ENCODE peak calls at places on chromosome X, in eight cellular contexts. One of them, this sample, is unnamed.

GRCh38 chrX:13078739-13079444 is 34.5 kb upstream of the FAM9C start:
- DNase-seq in upper lobe of left lung: peak; percentile 45
- DNase-seq in WTC11: no peak
- DNase-seq in GM20000: no peak
- DNase-seq in natural killer cell: no peak
- DNase-seq in A549: no peak
- DNase-seq in brain microvascular endothelial cell: peak; percentile 81
- DNase-seq in thyroid gland: no peak
- DNase-seq in this sample: no peak

GRCh38 chrX:6163761-6164160 is 64.9 kb downstream of the NLGN4X start:
- DNase-seq in upper lobe of left lung: no peak
- DNase-seq in WTC11: no peak
- DNase-seq in GM20000: no peak
- DNase-seq in natural killer cell: no peak
- DNase-seq in A549: no peak
- DNase-seq in brain microvascular endothelial cell: no peak
- DNase-seq in thyroid gland: no peak
- DNase-seq in this sample: no peak

GRCh38 chrX:104195489-104196084 is 29.3 kb downstream of the FAM199X start:
- DNase-seq in upper lobe of left lung: no peak
- DNase-seq in WTC11: no peak
- DNase-seq in GM20000: peak; percentile 8
- DNase-seq in natural killer cell: no peak
- DNase-seq in A549: peak; percentile 14
- DNase-seq in brain microvascular endothelial cell: peak; percentile 21
- DNase-seq in thyroid gland: no peak
- DNase-seq in this sample: no peak

GRCh38 chrX:375181-376036 is 11.3 kb downstream of the PPP2R3B start:
- DNase-seq in upper lobe of left lung: no peak
- DNase-seq in WTC11: no peak
- DNase-seq in GM20000: no peak
- DNase-seq in natural killer cell: no peak
- DNase-seq in A549: no peak
- DNase-seq in brain microvascular endothelial cell: no peak
- DNase-seq in thyroid gland: no peak
- DNase-seq in this sample: no peak

GRCh38 chrX:7925867-7926472 is 1.2 kb downstream of the PNPLA4 start:
- DNase-seq in upper lobe of left lung: peak; percentile 57
- DNase-seq in WTC11: peak; percentile 58
- DNase-seq in GM20000: peak; percentile 39
- DNase-seq in natural killer cell: peak; percentile 34
- DNase-seq in A549: peak; percentile 69
- DNase-seq in brain microvascular endothelial cell: peak; percentile 69
- DNase-seq in thyroid gland: peak; percentile 51
- DNase-seq in this sample: no peak

GRCh38 chrX:254630-255215 is 26.5 kb upstream of the PLCXD1 start:
- DNase-seq in upper lobe of left lung: no peak
- DNase-seq in WTC11: no peak
- DNase-seq in GM20000: no peak
- DNase-seq in natural killer cell: no peak
- DNase-seq in A549: no peak
- DNase-seq in brain microvascular endothelial cell: no peak
- DNase-seq in thyroid gland: no peak
- DNase-seq in this sample: peak; percentile 65

GRCh38 chrX:115595049-115595448 is 34.1 kb downstream of the PLS3 start:
- DNase-seq in upper lobe of left lung: no peak
- DNase-seq in WTC11: no peak
- DNase-seq in GM20000: no peak
- DNase-seq in natural killer cell: no peak
- DNase-seq in A549: no peak
- DNase-seq in brain microvascular endothelial cell: no peak
- DNase-seq in thyroid gland: no peak
- DNase-seq in this sample: no peak

GRCh38 chrX:37926700-37927099 is 79.3 kb upstream of the DYNLT3 start:
- DNase-seq in upper lobe of left lung: no peak
- DNase-seq in WTC11: no peak
- DNase-seq in GM20000: peak; percentile 11
- DNase-seq in natural killer cell: no peak
- DNase-seq in A549: peak; percentile 25
- DNase-seq in brain microvascular endothelial cell: no peak
- DNase-seq in thyroid gland: no peak
- DNase-seq in this sample: no peak

GRCh38 chrX:13518126-13518525 is 51.3 kb upstream of the EGFL6 start:
- DNase-seq in upper lobe of left lung: no peak
- DNase-seq in WTC11: no peak
- DNase-seq in GM20000: no peak
- DNase-seq in natural killer cell: no peak
- DNase-seq in A549: no peak
- DNase-seq in brain microvascular endothelial cell: no peak
- DNase-seq in thyroid gland: no peak
- DNase-seq in this sample: no peak

GRCh38 chrX:95718746-95719145 is 965.9 kb upstream of the DIAPH2 start:
- DNase-seq in upper lobe of left lung: no peak
- DNase-seq in WTC11: no peak
- DNase-seq in GM20000: no peak
- DNase-seq in natural killer cell: no peak
- DNase-seq in A549: no peak
- DNase-seq in brain microvascular endothelial cell: no peak
- DNase-seq in thyroid gland: no peak
- DNase-seq in this sample: no peak

GRCh38 chrX:52363247-52363883 is 5.5 kb upstream of the XAGE2 start:
- DNase-seq in upper lobe of left lung: peak; percentile 30
- DNase-seq in WTC11: no peak
- DNase-seq in GM20000: no peak
- DNase-seq in natural killer cell: no peak
- DNase-seq in A549: peak; percentile 7
- DNase-seq in brain microvascular endothelial cell: peak; percentile 12
- DNase-seq in thyroid gland: peak; percentile 46
- DNase-seq in this sample: no peak

GRCh38 chrX:9569875-9570274 is 105.0 kb downstream of the TBL1X start:
- DNase-seq in upper lobe of left lung: no peak
- DNase-seq in WTC11: no peak
- DNase-seq in GM20000: no peak
- DNase-seq in natural killer cell: no peak
- DNase-seq in A549: no peak
- DNase-seq in brain microvascular endothelial cell: no peak
- DNase-seq in thyroid gland: peak; percentile 6
- DNase-seq in this sample: no peak

GRCh38 chrX:318068-318738 is 393 bp downstream of the GTPBP6 start:
- DNase-seq in upper lobe of left lung: peak; percentile 97
- DNase-seq in WTC11: peak; percentile 100
- DNase-seq in GM20000: peak; percentile 97
- DNase-seq in natural killer cell: peak; percentile 92
- DNase-seq in A549: peak; percentile 99
- DNase-seq in brain microvascular endothelial cell: peak; percentile 99
- DNase-seq in thyroid gland: peak; percentile 99
- DNase-seq in this sample: peak; percentile 94

GRCh38 chrX:115560978-115561604 is at the start of gene PLS3:
- DNase-seq in upper lobe of left lung: peak; percentile 84
- DNase-seq in WTC11: peak; percentile 81
- DNase-seq in GM20000: peak; percentile 42
- DNase-seq in natural killer cell: no peak
- DNase-seq in A549: peak; percentile 94
- DNase-seq in brain microvascular endothelial cell: peak; percentile 90
- DNase-seq in thyroid gland: peak; percentile 84
- DNase-seq in this sample: peak; percentile 88

GRCh38 chrX:132480581-132481203 is 8.1 kb downstream of the MBNL3 start:
- DNase-seq in upper lobe of left lung: peak; percentile 47
- DNase-seq in WTC11: no peak
- DNase-seq in GM20000: peak; percentile 50
- DNase-seq in natural killer cell: peak; percentile 32
- DNase-seq in A549: no peak
- DNase-seq in brain microvascular endothelial cell: no peak
- DNase-seq in thyroid gland: peak; percentile 22
- DNase-seq in this sample: no peak

GRCh38 chrX:24676403-24677024 is 17.2 kb upstream of the POLA1 start:
- DNase-seq in upper lobe of left lung: no peak
- DNase-seq in WTC11: no peak
- DNase-seq in GM20000: peak; percentile 19
- DNase-seq in natural killer cell: no peak
- DNase-seq in A549: peak; percentile 18
- DNase-seq in brain microvascular endothelial cell: no peak
- DNase-seq in thyroid gland: peak; percentile 4
- DNase-seq in this sample: no peak

GRCh38 chrX:118637997-118638396 is 89.4 kb upstream of the IL13RA1 start:
- DNase-seq in upper lobe of left lung: no peak
- DNase-seq in WTC11: no peak
- DNase-seq in GM20000: no peak
- DNase-seq in natural killer cell: no peak
- DNase-seq in A549: peak; percentile 11
- DNase-seq in brain microvascular endothelial cell: no peak
- DNase-seq in thyroid gland: no peak
- DNase-seq in this sample: no peak

GRCh38 chrX:103878466-103879151 is 46.6 kb upstream of the RAB9B start:
- DNase-seq in upper lobe of left lung: no peak
- DNase-seq in WTC11: no peak
- DNase-seq in GM20000: no peak
- DNase-seq in natural killer cell: no peak
- DNase-seq in A549: peak; percentile 22
- DNase-seq in brain microvascular endothelial cell: peak; percentile 54
- DNase-seq in thyroid gland: peak; percentile 2
- DNase-seq in this sample: no peak

DNA sequence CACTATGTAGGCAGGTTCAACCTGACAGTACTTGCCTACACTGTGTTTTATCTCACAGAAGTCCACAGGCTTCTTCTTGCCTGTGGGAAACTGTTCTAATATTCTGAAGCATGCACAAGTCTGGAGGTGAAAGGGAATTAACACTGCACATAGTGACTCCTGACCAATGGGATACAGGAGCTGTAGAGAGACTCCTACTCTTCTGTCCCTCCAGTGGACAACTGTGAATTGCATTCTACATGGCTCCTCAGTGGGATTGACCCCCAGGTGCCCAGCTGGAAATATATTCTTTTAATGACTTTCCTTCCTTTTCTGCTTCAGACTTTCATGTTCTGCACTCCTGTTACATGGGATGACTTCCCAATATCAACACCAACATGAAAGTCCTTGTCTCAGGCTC is 8.2 kb upstream of the YIPF6 start:
- DNase-seq in upper lobe of left lung: no peak
- DNase-seq in WTC11: no peak
- DNase-seq in GM20000: no peak
- DNase-seq in natural killer cell: no peak
- DNase-seq in A549: peak; percentile 74
- DNase-seq in brain microvascular endothelial cell: peak; percentile 35
- DNase-seq in thyroid gland: no peak
- DNase-seq in this sample: no peak
- TF ChIP-seq CTCF in upper lobe of left lung: peak; percentile 23
- TF ChIP-seq CTCF in WTC11: no peak
- TF ChIP-seq CTCF in GM20000: no peak
- TF ChIP-seq CTCF in natural killer cell: no peak
- TF ChIP-seq CTCF in A549: peak; percentile 42
- TF ChIP-seq CTCF in brain microvascular endothelial cell: peak; percentile 61
- TF ChIP-seq CTCF in thyroid gland: peak; percentile 15
- TF ChIP-seq CTCF in this sample: peak; percentile 59

DNA sequence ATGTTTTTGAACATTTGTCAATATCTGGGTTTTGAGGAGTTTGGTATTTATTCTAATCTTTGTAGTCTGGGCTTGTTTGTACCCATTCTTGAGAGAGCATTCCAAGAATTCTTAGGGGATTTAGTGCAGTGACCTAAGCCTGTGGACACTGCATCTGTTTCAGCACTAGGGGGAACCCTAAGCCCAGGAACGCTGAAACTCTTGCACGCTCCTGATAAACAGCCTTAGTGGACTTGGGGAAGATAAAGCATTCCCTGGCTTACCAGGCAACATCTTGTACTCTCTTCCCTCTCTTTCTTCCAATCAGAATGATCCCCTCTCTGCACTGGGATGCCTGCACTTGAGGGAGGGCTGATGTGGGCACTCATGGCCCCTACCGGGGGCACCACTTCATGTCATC is 654.9 kb upstream of the HTR2C start:
- DNase-seq in upper lobe of left lung: peak; percentile 29
- DNase-seq in WTC11: peak; percentile 51
- DNase-seq in GM20000: no peak
- DNase-seq in natural killer cell: no peak
- DNase-seq in A549: peak; percentile 64
- DNase-seq in brain microvascular endothelial cell: peak; percentile 19
- DNase-seq in thyroid gland: peak; percentile 1
- DNase-seq in this sample: no peak
- TF ChIP-seq CTCF in upper lobe of left lung: peak; percentile 37
- TF ChIP-seq CTCF in WTC11: peak; percentile 32
- TF ChIP-seq CTCF in GM20000: peak; percentile 35
- TF ChIP-seq CTCF in natural killer cell: no peak
- TF ChIP-seq CTCF in A549: peak; percentile 48
- TF ChIP-seq CTCF in brain microvascular endothelial cell: peak; percentile 55
- TF ChIP-seq CTCF in thyroid gland: peak; percentile 19
- TF ChIP-seq CTCF in this sample: peak; percentile 89

GRCh38 chrX:47854474-47854873 is 17.8 kb downstream of the ZNF81 start:
- DNase-seq in upper lobe of left lung: no peak
- DNase-seq in WTC11: peak; percentile 29
- DNase-seq in GM20000: no peak
- DNase-seq in natural killer cell: no peak
- DNase-seq in A549: no peak
- DNase-seq in brain microvascular endothelial cell: peak; percentile 24
- DNase-seq in thyroid gland: peak; percentile 41
- DNase-seq in this sample: no peak
- TF ChIP-seq CTCF in upper lobe of left lung: peak; percentile 31
- TF ChIP-seq CTCF in WTC11: no peak
- TF ChIP-seq CTCF in GM20000: no peak
- TF ChIP-seq CTCF in natural killer cell: no peak
- TF ChIP-seq CTCF in A549: no peak
- TF ChIP-seq CTCF in brain microvascular endothelial cell: peak; percentile 53
- TF ChIP-seq CTCF in thyroid gland: peak; percentile 42
- TF ChIP-seq CTCF in this sample: peak; percentile 65

DNA sequence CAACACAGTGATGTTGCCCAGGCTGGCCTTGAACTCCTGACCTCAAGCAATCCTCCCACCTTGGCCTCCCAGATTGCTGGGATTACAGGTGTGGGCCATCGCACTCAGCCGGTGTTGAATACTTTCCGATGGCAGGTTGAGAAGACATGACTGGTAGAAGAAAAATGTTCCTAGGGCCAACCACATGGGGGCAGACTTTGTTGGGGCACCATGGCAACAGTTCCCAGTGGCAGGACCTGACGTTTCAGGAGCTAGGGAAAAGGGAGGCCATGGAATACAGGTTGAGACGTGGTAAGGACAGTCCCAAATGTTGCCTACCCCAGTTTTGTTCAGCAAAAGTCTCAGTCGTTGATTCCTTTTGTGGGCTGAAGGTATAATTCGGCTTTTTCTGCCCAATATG is 134.6 kb downstream of the ASMT start:
- DNase-seq in upper lobe of left lung: no peak
- DNase-seq in WTC11: peak; percentile 21
- DNase-seq in GM20000: no peak
- DNase-seq in natural killer cell: no peak
- DNase-seq in A549: no peak
- DNase-seq in brain microvascular endothelial cell: no peak
- DNase-seq in thyroid gland: no peak
- DNase-seq in this sample: no peak
- TF ChIP-seq CTCF in upper lobe of left lung: no peak
- TF ChIP-seq CTCF in WTC11: no peak
- TF ChIP-seq CTCF in GM20000: no peak
- TF ChIP-seq CTCF in natural killer cell: no peak
- TF ChIP-seq CTCF in A549: no peak
- TF ChIP-seq CTCF in brain microvascular endothelial cell: no peak
- TF ChIP-seq CTCF in thyroid gland: no peak
- TF ChIP-seq CTCF in this sample: peak; percentile 33

GRCh38 chrX:67781132-67781531 is 237.3 kb downstream of the AR start:
- DNase-seq in upper lobe of left lung: no peak
- DNase-seq in WTC11: no peak
- DNase-seq in GM20000: no peak
- DNase-seq in natural killer cell: no peak
- DNase-seq in A549: peak; percentile 2
- DNase-seq in brain microvascular endothelial cell: no peak
- DNase-seq in thyroid gland: no peak
- DNase-seq in this sample: no peak
- TF ChIP-seq CTCF in upper lobe of left lung: no peak
- TF ChIP-seq CTCF in WTC11: no peak
- TF ChIP-seq CTCF in GM20000: no peak
- TF ChIP-seq CTCF in natural killer cell: no peak
- TF ChIP-seq CTCF in A549: no peak
- TF ChIP-seq CTCF in brain microvascular endothelial cell: peak; percentile 56
- TF ChIP-seq CTCF in thyroid gland: no peak
- TF ChIP-seq CTCF in this sample: no peak